ENCODE peak calls at places on chromosomes 4 and X, in seven cellular contexts. One of them, this sample, is unnamed.

GRCh38 chr4:153488006-153488718 is 22.0 kb downstream of the TMEM131L start:
- DNase-seq in RWPE1: no peak
- DNase-seq in spleen: peak
- DNase-seq in brain microvascular endothelial cell: peak
- DNase-seq in cardiac muscle cell: peak
- DNase-seq in HL-60: peak
- DNase-seq in testis: no peak
- DNase-seq in this sample: no peak

GRCh38 chr4:160175064-160175643 is 1072.3 kb downstream of the RAPGEF2 start:
- DNase-seq in RWPE1: no peak
- DNase-seq in spleen: peak
- DNase-seq in brain microvascular endothelial cell: peak
- DNase-seq in cardiac muscle cell: no peak
- DNase-seq in HL-60: no peak
- DNase-seq in testis: no peak
- DNase-seq in this sample: no peak

GRCh38 chrX:101655540-101655939 is 4.1 kb downstream of the ARMCX2 start:
- DNase-seq in RWPE1: no peak
- DNase-seq in spleen: no peak
- DNase-seq in brain microvascular endothelial cell: no peak
- DNase-seq in cardiac muscle cell: no peak
- DNase-seq in HL-60: no peak
- DNase-seq in testis: no peak
- DNase-seq in this sample: no peak

GRCh38 chrX:130055103-130055502 is 55.2 kb downstream of the ELF4 start:
- DNase-seq in RWPE1: no peak
- DNase-seq in spleen: no peak
- DNase-seq in brain microvascular endothelial cell: peak
- DNase-seq in cardiac muscle cell: peak
- DNase-seq in HL-60: no peak
- DNase-seq in testis: no peak
- DNase-seq in this sample: no peak

GRCh38 chrX:141405878-141406492 is 163.7 kb upstream of the SPANXC start:
- DNase-seq in RWPE1: peak
- DNase-seq in spleen: no peak
- DNase-seq in brain microvascular endothelial cell: peak
- DNase-seq in cardiac muscle cell: peak
- DNase-seq in HL-60: no peak
- DNase-seq in testis: no peak
- DNase-seq in this sample: peak

GRCh38 chrX:2913118-2913517 is 16.0 kb downstream of the ARSD start:
- DNase-seq in RWPE1: no peak
- DNase-seq in spleen: no peak
- DNase-seq in brain microvascular endothelial cell: no peak
- DNase-seq in cardiac muscle cell: no peak
- DNase-seq in HL-60: no peak
- DNase-seq in testis: no peak
- DNase-seq in this sample: no peak

GRCh38 chr4:187218705-187219245 is 495.1 kb upstream of the FAT1 start:
- DNase-seq in RWPE1: no peak
- DNase-seq in spleen: no peak
- DNase-seq in brain microvascular endothelial cell: peak
- DNase-seq in cardiac muscle cell: no peak
- DNase-seq in HL-60: no peak
- DNase-seq in testis: no peak
- DNase-seq in this sample: no peak

GRCh38 chrX:48617542-48618340 is 20.4 kb downstream of the WDR13 start:
- DNase-seq in RWPE1: no peak
- DNase-seq in spleen: no peak
- DNase-seq in brain microvascular endothelial cell: peak
- DNase-seq in cardiac muscle cell: peak
- DNase-seq in HL-60: no peak
- DNase-seq in testis: no peak
- DNase-seq in this sample: no peak

GRCh38 chr4:186201535-186202230 is 10.3 kb downstream of the CYP4V2 start:
- DNase-seq in RWPE1: no peak
- DNase-seq in spleen: peak
- DNase-seq in brain microvascular endothelial cell: peak
- DNase-seq in cardiac muscle cell: peak
- DNase-seq in HL-60: peak
- DNase-seq in testis: peak
- DNase-seq in this sample: no peak

GRCh38 chrX:17769701-17770269 is 32.5 kb downstream of the SCML1 start:
- DNase-seq in RWPE1: no peak
- DNase-seq in spleen: no peak
- DNase-seq in brain microvascular endothelial cell: no peak
- DNase-seq in cardiac muscle cell: no peak
- DNase-seq in HL-60: no peak
- DNase-seq in testis: no peak
- DNase-seq in this sample: no peak

GRCh38 chr4:153045111-153045982 is 109.2 kb downstream of the FHDC1 start:
- DNase-seq in RWPE1: no peak
- DNase-seq in spleen: no peak
- DNase-seq in brain microvascular endothelial cell: no peak
- DNase-seq in cardiac muscle cell: no peak
- DNase-seq in HL-60: peak
- DNase-seq in testis: peak
- DNase-seq in this sample: no peak

GRCh38 chr4:114318309-114318708 is 280.3 kb upstream of the UGT8 start:
- DNase-seq in RWPE1: no peak
- DNase-seq in spleen: no peak
- DNase-seq in brain microvascular endothelial cell: no peak
- DNase-seq in cardiac muscle cell: no peak
- DNase-seq in HL-60: no peak
- DNase-seq in testis: no peak
- DNase-seq in this sample: no peak

GRCh38 chr4:56757270-56757746 is 64.2 kb downstream of the SPINK2 start:
- DNase-seq in RWPE1: peak
- DNase-seq in spleen: peak
- DNase-seq in brain microvascular endothelial cell: peak
- DNase-seq in cardiac muscle cell: peak
- DNase-seq in HL-60: no peak
- DNase-seq in testis: no peak
- DNase-seq in this sample: no peak

GRCh38 chrX:71953946-71954345 is 43.3 kb downstream of the NHSL2 start:
- DNase-seq in RWPE1: no peak
- DNase-seq in spleen: no peak
- DNase-seq in brain microvascular endothelial cell: no peak
- DNase-seq in cardiac muscle cell: no peak
- DNase-seq in HL-60: no peak
- DNase-seq in testis: no peak
- DNase-seq in this sample: no peak

GRCh38 chr4:66489370-66489769 is 819.1 kb upstream of the EPHA5 start:
- DNase-seq in RWPE1: no peak
- DNase-seq in spleen: no peak
- DNase-seq in brain microvascular endothelial cell: no peak
- DNase-seq in cardiac muscle cell: no peak
- DNase-seq in HL-60: no peak
- DNase-seq in testis: no peak
- DNase-seq in this sample: no peak

GRCh38 chrX:74085642-74086236 is 218.2 kb upstream of the ZCCHC13 start:
- DNase-seq in RWPE1: no peak
- DNase-seq in spleen: no peak
- DNase-seq in brain microvascular endothelial cell: no peak
- DNase-seq in cardiac muscle cell: no peak
- DNase-seq in HL-60: no peak
- DNase-seq in testis: no peak
- DNase-seq in this sample: no peak

GRCh38 chrX:155086202-155086840 is 15.0 kb downstream of the BRCC3 start:
- DNase-seq in RWPE1: no peak
- DNase-seq in spleen: peak
- DNase-seq in brain microvascular endothelial cell: no peak
- DNase-seq in cardiac muscle cell: peak
- DNase-seq in HL-60: peak
- DNase-seq in testis: peak
- DNase-seq in this sample: no peak

GRCh38 chr4:89254847-89255246 is 52.8 kb downstream of the GPRIN3 start:
- DNase-seq in RWPE1: peak
- DNase-seq in spleen: no peak
- DNase-seq in brain microvascular endothelial cell: no peak
- DNase-seq in cardiac muscle cell: peak
- DNase-seq in HL-60: peak
- DNase-seq in testis: peak
- DNase-seq in this sample: no peak

GRCh38 chr4:2591189-2591588 is 54.7 kb downstream of the FAM193A start:
- DNase-seq in RWPE1: no peak
- DNase-seq in spleen: no peak
- DNase-seq in brain microvascular endothelial cell: no peak
- DNase-seq in cardiac muscle cell: peak
- DNase-seq in HL-60: peak
- DNase-seq in testis: peak
- DNase-seq in this sample: no peak

GRCh38 chrX:118074086-118074485 is 42.5 kb downstream of the KLHL13 start:
- DNase-seq in RWPE1: no peak
- DNase-seq in spleen: no peak
- DNase-seq in brain microvascular endothelial cell: no peak
- DNase-seq in cardiac muscle cell: no peak
- DNase-seq in HL-60: no peak
- DNase-seq in testis: no peak
- DNase-seq in this sample: no peak

GRCh38 chr4:36385951-36386561 is 104.6 kb downstream of the DTHD1 start:
- DNase-seq in RWPE1: no peak
- DNase-seq in spleen: no peak
- DNase-seq in brain microvascular endothelial cell: no peak
- DNase-seq in cardiac muscle cell: no peak
- DNase-seq in HL-60: peak
- DNase-seq in testis: no peak
- DNase-seq in this sample: no peak

GRCh38 chr4:160370046-160370445 is 1267.2 kb downstream of the RAPGEF2 start:
- DNase-seq in RWPE1: no peak
- DNase-seq in spleen: no peak
- DNase-seq in brain microvascular endothelial cell: no peak
- DNase-seq in cardiac muscle cell: no peak
- DNase-seq in HL-60: no peak
- DNase-seq in testis: no peak
- DNase-seq in this sample: peak

GRCh38 chrX:118420462-118420861 is 74.6 kb downstream of the WDR44 start:
- DNase-seq in RWPE1: peak
- DNase-seq in spleen: no peak
- DNase-seq in brain microvascular endothelial cell: peak
- DNase-seq in cardiac muscle cell: peak
- DNase-seq in HL-60: no peak
- DNase-seq in testis: no peak
- DNase-seq in this sample: no peak

GRCh38 chr4:6782846-6783110 is 251 bp downstream of the KIAA0232 start:
- DNase-seq in RWPE1: no peak
- DNase-seq in spleen: no peak
- DNase-seq in brain microvascular endothelial cell: no peak
- DNase-seq in cardiac muscle cell: no peak
- DNase-seq in HL-60: no peak
- DNase-seq in testis: no peak
- DNase-seq in this sample: no peak

GRCh38 chr4:6782147-6782845 is at the start of gene KIAA0232:
- DNase-seq in RWPE1: peak
- DNase-seq in spleen: peak
- DNase-seq in brain microvascular endothelial cell: peak
- DNase-seq in cardiac muscle cell: peak
- DNase-seq in HL-60: peak
- DNase-seq in testis: peak
- DNase-seq in this sample: no peak

GRCh38 chr4:6781561-6781960 is 966 bp upstream of the KIAA0232 start:
- DNase-seq in RWPE1: no peak
- DNase-seq in spleen: no peak
- DNase-seq in brain microvascular endothelial cell: no peak
- DNase-seq in cardiac muscle cell: no peak
- DNase-seq in HL-60: no peak
- DNase-seq in testis: no peak
- DNase-seq in this sample: no peak

GRCh38 chr4:6785572-6785925 is 3.0 kb downstream of the KIAA0232 start:
- DNase-seq in RWPE1: no peak
- DNase-seq in spleen: no peak
- DNase-seq in brain microvascular endothelial cell: no peak
- DNase-seq in cardiac muscle cell: no peak
- DNase-seq in HL-60: no peak
- DNase-seq in testis: peak
- DNase-seq in this sample: no peak

GRCh38 chr4:6783111-6783981 is 819 bp downstream of the KIAA0232 start:
- DNase-seq in RWPE1: peak
- DNase-seq in spleen: peak
- DNase-seq in brain microvascular endothelial cell: peak
- DNase-seq in cardiac muscle cell: peak
- DNase-seq in HL-60: peak
- DNase-seq in testis: peak
- DNase-seq in this sample: no peak
- H3K27ac ChIP-seq in RWPE1: peak
- H3K27ac ChIP-seq in spleen: peak
- H3K27ac ChIP-seq in brain microvascular endothelial cell: peak
- H3K27ac ChIP-seq in cardiac muscle cell: peak
- H3K27ac ChIP-seq in HL-60: peak
- H3K27ac ChIP-seq in testis: peak
- H3K27ac ChIP-seq in this sample: peak

DNA sequence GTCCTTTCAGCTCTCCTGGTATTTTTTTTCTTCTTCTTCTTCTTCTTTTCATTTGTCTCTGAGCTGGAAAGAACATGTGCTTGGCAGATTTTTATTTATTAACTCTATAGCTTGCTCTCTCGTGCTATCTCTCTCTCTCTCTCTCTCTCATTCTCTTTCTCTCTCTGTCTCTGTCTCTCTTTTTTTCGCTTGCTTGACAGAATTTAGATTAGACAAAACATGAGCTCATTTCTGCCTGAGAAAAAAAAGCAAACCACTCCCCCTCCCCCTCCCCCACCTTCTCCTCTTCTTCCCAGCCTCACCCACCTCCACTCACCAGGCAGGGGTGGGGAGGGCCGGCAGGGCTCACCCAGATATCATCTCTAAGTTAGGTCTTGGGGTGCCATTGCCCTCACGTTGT is 81.5 kb downstream of the PJA1 start:
- DNase-seq in RWPE1: no peak
- DNase-seq in spleen: no peak
- DNase-seq in brain microvascular endothelial cell: no peak
- DNase-seq in cardiac muscle cell: no peak
- DNase-seq in HL-60: no peak
- DNase-seq in testis: no peak
- DNase-seq in this sample: no peak
- H3K27ac ChIP-seq in RWPE1: no peak
- H3K27ac ChIP-seq in spleen: no peak
- H3K27ac ChIP-seq in brain microvascular endothelial cell: no peak
- H3K27ac ChIP-seq in cardiac muscle cell: no peak
- H3K27ac ChIP-seq in HL-60: no peak
- H3K27ac ChIP-seq in testis: no peak
- H3K27ac ChIP-seq in this sample: no peak

DNA sequence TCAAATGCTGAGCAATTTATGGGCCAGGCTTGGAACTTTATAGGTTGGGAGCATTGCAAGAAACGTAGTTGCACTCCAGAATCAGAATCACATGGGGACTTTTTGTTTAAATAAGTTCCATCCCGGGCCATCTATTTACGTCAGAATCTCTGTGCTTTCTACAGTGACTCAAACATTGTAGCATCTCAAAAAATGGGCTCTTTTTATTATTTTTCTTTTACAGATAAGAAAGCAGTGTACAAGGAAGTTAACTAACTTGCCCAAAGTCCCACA is 10.2 kb downstream of the CC2D2A start:
- DNase-seq in RWPE1: no peak
- DNase-seq in spleen: no peak
- DNase-seq in brain microvascular endothelial cell: peak
- DNase-seq in cardiac muscle cell: peak
- DNase-seq in HL-60: no peak
- DNase-seq in testis: no peak
- DNase-seq in this sample: no peak
- H3K27ac ChIP-seq in RWPE1: peak
- H3K27ac ChIP-seq in spleen: no peak
- H3K27ac ChIP-seq in brain microvascular endothelial cell: peak
- H3K27ac ChIP-seq in cardiac muscle cell: peak
- H3K27ac ChIP-seq in HL-60: no peak
- H3K27ac ChIP-seq in testis: no peak
- H3K27ac ChIP-seq in this sample: no peak

GRCh38 chr4:4820264-4820663 is 39.2 kb upstream of the MSX1 start:
- DNase-seq in RWPE1: no peak
- DNase-seq in spleen: no peak
- DNase-seq in brain microvascular endothelial cell: no peak
- DNase-seq in cardiac muscle cell: no peak
- DNase-seq in HL-60: no peak
- DNase-seq in testis: no peak
- DNase-seq in this sample: no peak
- H3K27ac ChIP-seq in RWPE1: no peak
- H3K27ac ChIP-seq in spleen: no peak
- H3K27ac ChIP-seq in brain microvascular endothelial cell: no peak
- H3K27ac ChIP-seq in cardiac muscle cell: no peak
- H3K27ac ChIP-seq in HL-60: no peak
- H3K27ac ChIP-seq in testis: no peak
- H3K27ac ChIP-seq in this sample: no peak

This sample was measured in epithelial cell of prostate.